ENCODE peak calls at places on chromosomes 12 and 14, in five cellular contexts. T is cardiac muscle cell; M is mammary epithelial cell; G is CD8-positive, alpha-beta T cell; X is esophagus squamous epithelium. B is an unnamed sample. For H3K4me1 and H3K9me3, the result is how much of the 10 kb centered on the place peaks cover.

GRCh38 chr12:72570601-72571000 is 298.4 kb downstream of the TRHDE start:
- DNase-seq in T (no peak), M (no peak), G (no peak), X (no peak), B (no peak)

GRCh38 chr12:117045175-117045997 is 53.8 kb downstream of the TESC start:
- DNase-seq in G (no peak), M (no peak), T (no peak), X (no peak), B (no peak)

GRCh38 chr12:6666211-6666610 is 3.3 kb upstream of the ING4 start:
- DNase-seq in G (no peak), T (no peak), X (no peak), M (no peak), B (no peak)

GRCh38 chr14:64800000-64800399 is 79.7 kb downstream of the SPTB start:
- DNase-seq in X (no peak), M (peak), T (peak), G (no peak), B (no peak)

GRCh38 chr14:72503696-72504368 is 390.1 kb downstream of the DPF3 start:
- DNase-seq in G (no peak), T (peak), X (no peak), M (peak), B (no peak)

GRCh38 chr12:11824736-11825135 is 175.3 kb downstream of the ETV6 start:
- DNase-seq in M (no peak), X (no peak), T (peak), G (no peak), B (no peak)

GRCh38 chr14:85243306-85243705 is 286.6 kb upstream of the FLRT2 start:
- DNase-seq in M (no peak), T (no peak), X (no peak), G (no peak), B (no peak)

GRCh38 chr14:89489796-89490506 is 72.9 kb upstream of the FOXN3 start:
- DNase-seq in X (no peak), M (no peak), T (peak), G (no peak), B (no peak)

GRCh38 chr14:93892923-93893549 is 34.1 kb upstream of the FAM181A start:
- DNase-seq in X (no peak), T (peak), G (peak), M (peak), B (peak)

GRCh38 chr12:8698132-8698829 is 490 bp downstream of the RIMKLB start:
- DNase-seq in M (peak), T (peak), X (no peak), G (peak), B (peak)

GRCh38 chr12:9730011-9730410 is 2.9 kb downstream of the CLECL1 start:
- DNase-seq in M (no peak), X (no peak), T (no peak), G (no peak), B (no peak)
- H3K4me3 ChIP-seq in M (no peak), X (no peak), T (no peak), G (no peak), B (no peak)

DNA sequence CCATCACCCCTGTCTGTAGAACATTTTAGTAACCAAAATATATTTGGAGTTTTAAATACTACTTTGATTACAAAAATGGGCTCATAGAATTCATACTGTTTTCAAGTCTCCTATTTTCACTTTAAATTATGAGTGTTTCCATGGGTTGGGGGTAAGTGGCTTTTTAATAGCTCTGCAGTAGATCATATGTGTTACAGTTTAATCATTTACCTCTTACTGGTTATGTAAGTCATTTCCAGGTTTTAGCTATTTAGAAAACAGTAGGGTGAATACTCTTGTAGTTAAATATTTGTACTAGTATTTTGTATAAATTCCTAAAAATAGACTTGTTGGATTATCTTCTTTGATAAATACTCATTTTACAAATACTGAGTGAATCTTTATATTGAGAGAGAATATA is 8.2 kb downstream of the PCNX1 start:
- DNase-seq in G (no peak), T (no peak), M (no peak), X (no peak), B (no peak)
- H3K4me1 ChIP-seq in G (half or more), T (under half), M (under half), X (under half), B (half or more)

GRCh38 chr12:60529723-60530122 is 933.9 kb downstream of the SLC16A7 start:
- DNase-seq in G (no peak), X (no peak), M (no peak), T (no peak), B (no peak)

GRCh38 chr12:60539592-60539991 is 943.8 kb downstream of the SLC16A7 start:
- DNase-seq in M (no peak), X (no peak), G (no peak), T (no peak), B (no peak)

DNA sequence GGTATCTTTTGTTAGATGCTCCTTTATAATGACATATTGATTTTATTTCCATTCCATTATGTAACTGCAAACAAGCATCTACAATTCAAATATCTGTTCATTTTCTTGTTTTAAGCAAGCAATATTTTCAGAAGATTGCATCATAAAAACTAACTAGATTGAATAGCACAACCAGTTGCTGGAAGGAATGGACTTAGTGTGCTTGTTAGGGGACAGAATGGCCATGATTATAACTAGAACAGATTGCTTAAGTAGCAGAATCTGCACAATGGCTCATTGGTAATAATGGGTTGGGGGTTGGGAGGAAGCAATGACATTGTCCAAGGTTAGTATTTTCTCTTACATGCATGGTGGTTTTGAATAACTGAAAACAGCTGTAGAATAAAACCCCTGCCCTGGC is 939.5 kb downstream of the SLC16A7 start:
- DNase-seq in G (no peak), M (no peak), X (no peak), T (no peak), B (no peak)
- H3K9me3 ChIP-seq in G (under half), M (under half), X (under half), T (under half), B (under half)

GRCh38 chr14:50601405-50601804 is 41.5 kb downstream of the ATL1 start:
- DNase-seq in M (peak), X (no peak), T (peak), G (no peak), B (no peak)

GRCh38 chr14:50602035-50602434 is 42.1 kb downstream of the ATL1 start:
- DNase-seq in X (no peak), T (no peak), M (no peak), G (no peak), B (no peak)

GRCh38 chr14:50599700-50600444 is 39.9 kb downstream of the ATL1 start:
- DNase-seq in G (no peak), M (peak), X (no peak), T (peak), B (no peak)

GRCh38 chr14:50598765-50599164 is 38.8 kb downstream of the ATL1 start:
- DNase-seq in T (no peak), X (no peak), G (no peak), M (no peak), B (no peak)

DNA sequence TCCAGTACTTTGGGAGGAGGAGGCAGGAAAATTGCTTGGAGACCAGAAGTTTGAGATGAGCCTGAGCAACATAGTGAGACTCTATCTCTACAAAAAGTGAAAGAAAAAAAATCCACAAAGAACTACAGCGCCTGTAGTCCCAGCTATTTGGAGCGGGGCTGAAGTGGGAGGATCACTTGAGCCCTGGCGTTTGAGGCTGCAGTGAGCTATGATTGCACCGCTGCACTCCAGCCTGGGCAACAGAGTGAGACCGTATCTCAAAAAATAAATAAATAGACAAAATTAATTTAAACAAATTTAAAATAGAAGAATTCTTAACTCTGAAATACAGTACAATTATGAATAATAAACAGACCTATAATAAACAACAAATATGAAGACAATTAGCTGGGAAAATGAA is 40.9 kb downstream of the ATL1 start:
- DNase-seq in X (no peak), G (no peak), M (no peak), T (peak), B (no peak)
- H3K4me3 ChIP-seq in X (no peak), G (no peak), M (no peak), T (no peak), B (no peak)

GRCh38 chr14:23941669-23942068 is 11.9 kb upstream of the DHRS4 start:
- DNase-seq in T (no peak), X (no peak), M (no peak), G (no peak), B (no peak)
- H3K4me1 ChIP-seq in T (under half), X (under half), M (under half), G (under half), B (under half)

B was measured in CD4-positive, CD25-positive, alpha-beta regulatory T cell.